ENCODE peak calls at places on chromosomes 13 and 19, in seven cellular contexts. One of them, this sample, is unnamed.

GRCh38 chr19:34475975-34476594 is 5.5 kb upstream of the WTIP start:
- DNase-seq in lower leg skin: no peak
- DNase-seq in AG09309: no peak
- DNase-seq in stimulated activated CD4-positive, alpha-beta T cell treated with anti-CD3 and anti-CD28 coated beads, Interleukin-2, amount 100 ng/mL, for 24 hours: no peak
- DNase-seq in NCI-H1105 treated with DMSO at 0.1 percent for 48 hours: no peak
- DNase-seq in activated CD4-positive, CD25-positive, alpha-beta regulatory T cell: no peak
- DNase-seq in fibroblast of lung: no peak
- DNase-seq in this sample: no peak

GRCh38 chr13:60327551-60327950 is 69.5 kb upstream of the TDRD3 start:
- DNase-seq in lower leg skin: no peak
- DNase-seq in AG09309: no peak
- DNase-seq in stimulated activated CD4-positive, alpha-beta T cell treated with anti-CD3 and anti-CD28 coated beads, Interleukin-2, amount 100 ng/mL, for 24 hours: no peak
- DNase-seq in NCI-H1105 treated with DMSO at 0.1 percent for 48 hours: no peak
- DNase-seq in activated CD4-positive, CD25-positive, alpha-beta regulatory T cell: no peak
- DNase-seq in fibroblast of lung: no peak
- DNase-seq in this sample: no peak

GRCh38 chr13:59587971-59588716 is 575.6 kb downstream of the DIAPH3 start:
- DNase-seq in lower leg skin: no peak
- DNase-seq in AG09309: no peak
- DNase-seq in stimulated activated CD4-positive, alpha-beta T cell treated with anti-CD3 and anti-CD28 coated beads, Interleukin-2, amount 100 ng/mL, for 24 hours: no peak
- DNase-seq in NCI-H1105 treated with DMSO at 0.1 percent for 48 hours: no peak
- DNase-seq in activated CD4-positive, CD25-positive, alpha-beta regulatory T cell: no peak
- DNase-seq in fibroblast of lung: no peak
- DNase-seq in this sample: no peak

GRCh38 chr19:17503240-17503639 is 8.2 kb upstream of the PGLS start:
- DNase-seq in lower leg skin: no peak
- DNase-seq in AG09309: no peak
- DNase-seq in stimulated activated CD4-positive, alpha-beta T cell treated with anti-CD3 and anti-CD28 coated beads, Interleukin-2, amount 100 ng/mL, for 24 hours: no peak
- DNase-seq in NCI-H1105 treated with DMSO at 0.1 percent for 48 hours: no peak
- DNase-seq in activated CD4-positive, CD25-positive, alpha-beta regulatory T cell: no peak
- DNase-seq in fibroblast of lung: no peak
- DNase-seq in this sample: no peak

GRCh38 chr13:112572408-112572807 is 15.5 kb downstream of the TUBGCP3 start:
- DNase-seq in lower leg skin: no peak
- DNase-seq in AG09309: no peak
- DNase-seq in stimulated activated CD4-positive, alpha-beta T cell treated with anti-CD3 and anti-CD28 coated beads, Interleukin-2, amount 100 ng/mL, for 24 hours: no peak
- DNase-seq in NCI-H1105 treated with DMSO at 0.1 percent for 48 hours: no peak
- DNase-seq in activated CD4-positive, CD25-positive, alpha-beta regulatory T cell: no peak
- DNase-seq in fibroblast of lung: no peak
- DNase-seq in this sample: no peak

GRCh38 chr13:96632536-96633320 is 361.5 kb downstream of the OXGR1 start:
- DNase-seq in lower leg skin: no peak
- DNase-seq in AG09309: no peak
- DNase-seq in stimulated activated CD4-positive, alpha-beta T cell treated with anti-CD3 and anti-CD28 coated beads, Interleukin-2, amount 100 ng/mL, for 24 hours: no peak
- DNase-seq in NCI-H1105 treated with DMSO at 0.1 percent for 48 hours: no peak
- DNase-seq in activated CD4-positive, CD25-positive, alpha-beta regulatory T cell: no peak
- DNase-seq in fibroblast of lung: no peak
- DNase-seq in this sample: no peak

GRCh38 chr13:67408823-67409222 is 178.7 kb upstream of the PCDH9 start:
- DNase-seq in lower leg skin: no peak
- DNase-seq in AG09309: no peak
- DNase-seq in stimulated activated CD4-positive, alpha-beta T cell treated with anti-CD3 and anti-CD28 coated beads, Interleukin-2, amount 100 ng/mL, for 24 hours: no peak
- DNase-seq in NCI-H1105 treated with DMSO at 0.1 percent for 48 hours: peak; percentile 1
- DNase-seq in activated CD4-positive, CD25-positive, alpha-beta regulatory T cell: no peak
- DNase-seq in fibroblast of lung: no peak
- DNase-seq in this sample: no peak

GRCh38 chr13:28623782-28624706 is 34.9 kb upstream of the POMP start:
- DNase-seq in lower leg skin: no peak
- DNase-seq in AG09309: no peak
- DNase-seq in stimulated activated CD4-positive, alpha-beta T cell treated with anti-CD3 and anti-CD28 coated beads, Interleukin-2, amount 100 ng/mL, for 24 hours: no peak
- DNase-seq in NCI-H1105 treated with DMSO at 0.1 percent for 48 hours: no peak
- DNase-seq in activated CD4-positive, CD25-positive, alpha-beta regulatory T cell: no peak
- DNase-seq in fibroblast of lung: peak; percentile 5
- DNase-seq in this sample: no peak

GRCh38 chr19:41376241-41376997 is at the start of gene TMEM91:
- DNase-seq in lower leg skin: no peak
- DNase-seq in AG09309: no peak
- DNase-seq in stimulated activated CD4-positive, alpha-beta T cell treated with anti-CD3 and anti-CD28 coated beads, Interleukin-2, amount 100 ng/mL, for 24 hours: peak; percentile 32
- DNase-seq in NCI-H1105 treated with DMSO at 0.1 percent for 48 hours: peak; percentile 23
- DNase-seq in activated CD4-positive, CD25-positive, alpha-beta regulatory T cell: no peak
- DNase-seq in fibroblast of lung: no peak
- DNase-seq in this sample: peak; percentile 64